ENCODE peak calls at places on chromosomes 12 and 14, in nine cellular contexts. M is NCI-H2171, J is NCI-H1417 treated with DMSO at 0.1 percent for 48 hours, Z is small intestine, T is MCF 10A, P is endothelial cell, R is iPS-NIHi11, L is BE2C, O is DMS 273 treated with DMSO at 0.1 percent for 48 hours. W is an unnamed sample.

GRCh38 chr14:45716506-45716905 is 463.5 kb upstream of the MIS18BP1 start:
- DNase-seq in Z (no peak), L (peak), M (peak), R (peak), J (no peak), O (no peak), P (peak), T (peak), W (no peak)

GRCh38 chr12:48696626-48697025 is 14.6 kb upstream of the KANSL2 start:
- DNase-seq in T (no peak), L (no peak), P (no peak), J (no peak), R (no peak), Z (no peak), M (no peak), O (no peak), W (no peak)

GRCh38 chr14:86217523-86217922 is 687.6 kb downstream of the FLRT2 start:
- DNase-seq in R (peak), L (no peak), T (no peak), Z (no peak), M (no peak), J (no peak), P (no peak), O (no peak), W (no peak)

GRCh38 chr12:53967451-53968059 is 5.4 kb upstream of the HOXC11 start:
- DNase-seq in T (peak), Z (no peak), O (no peak), J (no peak), R (no peak), L (no peak), M (no peak), P (no peak), W (no peak)

GRCh38 chr12:53600490-53601295 is 25.5 kb downstream of the ATF7 start:
- DNase-seq in T (no peak), P (no peak), R (no peak), J (no peak), M (no peak), L (no peak), O (no peak), Z (no peak), W (no peak)

GRCh38 chr12:14913381-14913781 is 25.0 kb downstream of the ERP27 start:
- DNase-seq in J (no peak), Z (no peak), O (no peak), M (peak), L (no peak), R (no peak), T (peak), P (no peak), W (no peak)

GRCh38 chr12:34395056-34396005 is 373.0 kb downstream of the ALG10 start:
- DNase-seq in M (no peak), R (peak), L (peak), P (peak), O (no peak), J (no peak), T (no peak), Z (no peak), W (no peak)

GRCh38 chr12:946656-947055 is 2.8 kb downstream of the RAD52 start:
- DNase-seq in L (no peak), M (no peak), P (no peak), Z (no peak), T (no peak), O (no peak), J (no peak), R (no peak), W (no peak)

GRCh38 chr12:50642755-50643154 is 121.1 kb upstream of the ATF1 start:
- DNase-seq in R (no peak), O (no peak), P (no peak), M (peak), T (peak), L (no peak), J (no peak), Z (no peak), W (no peak)

GRCh38 chr12:92363295-92364146 is 217.9 kb upstream of the BTG1 start:
- DNase-seq in P (no peak), T (no peak), Z (no peak), R (no peak), J (no peak), O (no peak), M (no peak), L (peak), W (no peak)

GRCh38 chr12:126907900-126908764 is 1358.8 kb upstream of the TMEM132C start:
- DNase-seq in L (no peak), J (no peak), R (no peak), Z (no peak), P (no peak), T (no peak), O (no peak), M (no peak), W (no peak)

GRCh38 chr12:87687362-87687761 is 341.8 kb downstream of the C12orf50 start:
- DNase-seq in P (no peak), M (no peak), O (no peak), J (no peak), L (no peak), T (peak), Z (no peak), R (no peak), W (peak)

GRCh38 chr12:65355461-65355860 is 77.0 kb downstream of the MSRB3 start:
- DNase-seq in J (no peak), M (no peak), T (peak), Z (no peak), O (no peak), R (no peak), P (no peak), L (no peak), W (peak)

GRCh38 chr14:90274808-90275454 is 18.6 kb downstream of the PSMC1 start:
- DNase-seq in T (peak), L (no peak), J (no peak), Z (no peak), M (no peak), P (no peak), O (no peak), R (no peak), W (no peak)

GRCh38 chr14:23694085-23694975 is 58.2 kb downstream of the DHRS2 start:
- DNase-seq in R (no peak), M (no peak), L (no peak), T (peak), P (peak), O (no peak), J (no peak), Z (no peak), W (no peak)

GRCh38 chr12:130401703-130402102 is 64.0 kb downstream of the PIWIL1 start:
- DNase-seq in R (no peak), J (no peak), M (no peak), P (no peak), O (no peak), L (no peak), Z (peak), T (no peak), W (no peak)

GRCh38 chr12:44627767-44628166 is 248.3 kb downstream of the NELL2 start:
- DNase-seq in J (no peak), T (no peak), P (no peak), M (no peak), Z (no peak), O (no peak), L (no peak), R (no peak), W (no peak)

GRCh38 chr12:95473440-95473946 is 459 bp upstream of the METAP2 start:
- DNase-seq in O (peak), M (peak), L (peak), R (peak), T (peak), Z (peak), P (peak), J (no peak), W (no peak)

GRCh38 chr12:94997726-94998125 is 5.8 kb downstream of the NDUFA12 start:
- DNase-seq in L (no peak), Z (no peak), P (no peak), J (no peak), T (no peak), M (no peak), R (no peak), O (no peak), W (no peak)

GRCh38 chr14:84850595-84850994 is 679.3 kb upstream of the FLRT2 start:
- DNase-seq in Z (no peak), M (no peak), P (no peak), L (no peak), R (no peak), J (no peak), O (no peak), T (no peak), W (no peak)

GRCh38 chr14:77065851-77066554 is 32.1 kb upstream of the CIPC start:
- DNase-seq in L (no peak), T (no peak), P (no peak), O (no peak), R (no peak), J (no peak), M (no peak), Z (no peak), W (no peak)

GRCh38 chr12:6542209-6543009 is 8.1 kb downstream of the GAPDH start:
- DNase-seq in L (no peak), P (no peak), Z (peak), R (no peak), J (no peak), M (no peak), T (no peak), O (no peak), W (no peak)

GRCh38 chr12:40032433-40033259 is 73.2 kb downstream of the SLC2A13 start:
- DNase-seq in Z (peak), T (no peak), P (no peak), R (peak), L (no peak), O (no peak), J (no peak), M (no peak), W (no peak)

GRCh38 chr12:42902001-42902400 is 312.5 kb upstream of the PRICKLE1 start:
- DNase-seq in M (no peak), L (no peak), J (no peak), O (no peak), P (no peak), R (no peak), Z (no peak), T (no peak), W (no peak)

GRCh38 chr12:110750784-110751461 is 8.2 kb upstream of the PPP1CC start:
- DNase-seq in T (peak), Z (no peak), R (no peak), J (no peak), L (no peak), M (no peak), P (no peak), O (no peak), W (no peak)

W was measured in AG04449.